ENCODE peak calls at places on chromosomes 3 and 15, in eight cellular contexts. D, U, Y, Z, O, W, C and N are unnamed samples.

GRCh38 chr3:136938334-136938733 is 19.4 kb upstream of the IL20RB start:
- DNase-seq in D (no peak), U (peak), Y (no peak), Z (no peak), O (no peak), W (no peak), C (no peak), N (no peak)

GRCh38 chr3:40096561-40097506 is 212.7 kb upstream of the EIF1B start:
- DNase-seq in D (peak), U (no peak), Y (no peak), Z (peak), O (no peak), W (no peak), C (no peak), N (no peak)

GRCh38 chr3:9194509-9195184 is 54.8 kb downstream of the SRGAP3 start:
- DNase-seq in D (no peak), U (no peak), Y (no peak), Z (no peak), O (no peak), W (no peak), C (no peak), N (no peak)

GRCh38 chr3:120420855-120421570 is 29.8 kb downstream of the FSTL1 start:
- DNase-seq in D (no peak), U (peak), Y (no peak), Z (peak), O (no peak), W (no peak), C (no peak), N (no peak)

GRCh38 chr15:80247320-80247719 is 4.7 kb downstream of the CTXND1 start:
- DNase-seq in D (no peak), U (no peak), Y (no peak), Z (no peak), O (no peak), W (no peak), C (no peak), N (no peak)

GRCh38 chr3:186949281-186949982 is 19.1 kb downstream of the ST6GAL1 start:
- DNase-seq in D (no peak), U (no peak), Y (no peak), Z (peak), O (no peak), W (no peak), C (no peak), N (no peak)

GRCh38 chr3:69200384-69201068 is 78.1 kb upstream of the LMOD3 start:
- DNase-seq in D (peak), U (no peak), Y (peak), Z (no peak), O (no peak), W (peak), C (no peak), N (no peak)

GRCh38 chr15:31150732-31151212 is 49.2 kb upstream of the TRPM1 start:
- DNase-seq in D (no peak), U (no peak), Y (no peak), Z (no peak), O (no peak), W (peak), C (no peak), N (no peak)